ENCODE peak calls at places on chromosomes 16 and 17, in ten cellular contexts. One of them, this sample, is unnamed.
A peak's percentile ranks its signal among the peaks of the same experiment; 100 is the strongest.

GRCh38 chr17:81448960-81449359 is 53.7 kb downstream of the BAHCC1 start:
- DNase-seq in stimulated activated naive B cell treated with anti-CD40 and anti-IgM and Interleukin-4, amounts not matched to agents 10 μg/mL and 1 μg/mL and 100 μg/mL, for 72 hours: no peak
- DNase-seq in effector memory CD4-positive, alpha-beta T cell: no peak
- DNase-seq in stimulated activated CD4-positive, alpha-beta T cell treated with anti-CD3 and anti-CD28 coated beads, TNF-alpha, amount 100 ng/mL, for 1 hour: no peak
- DNase-seq in nephron progenitor cell: no peak
- DNase-seq in ELR: no peak
- DNase-seq in activated CD4-positive, alpha-beta T cell treated with anti-CD3 and anti-CD28 coated beads, Interleukin-2, amount 50 U/mL, for 4 hours: no peak
- DNase-seq in AG09309: no peak
- DNase-seq in NCI-H1048: no peak
- DNase-seq in amniotic stem cell: no peak
- DNase-seq in this sample: no peak

GRCh38 chr17:38597375-38597774 is 8.4 kb downstream of the SRCIN1 start:
- DNase-seq in nephron progenitor cell: no peak
- DNase-seq in ELR: no peak
- DNase-seq in activated CD4-positive, alpha-beta T cell treated with anti-CD3 and anti-CD28 coated beads, Interleukin-2, amount 50 U/mL, for 4 hours: no peak
- DNase-seq in stimulated activated CD4-positive, alpha-beta T cell treated with anti-CD3 and anti-CD28 coated beads, TNF-alpha, amount 100 ng/mL, for 1 hour: no peak
- DNase-seq in effector memory CD4-positive, alpha-beta T cell: no peak
- DNase-seq in stimulated activated naive B cell treated with anti-CD40 and anti-IgM and Interleukin-4, amounts not matched to agents 10 μg/mL and 1 μg/mL and 100 μg/mL, for 72 hours: no peak
- DNase-seq in AG09309: no peak
- DNase-seq in amniotic stem cell: no peak
- DNase-seq in NCI-H1048: no peak
- DNase-seq in this sample: no peak

GRCh38 chr17:29102046-29102445 is 59.1 kb downstream of the PIPOX start:
- DNase-seq in NCI-H1048: no peak
- DNase-seq in effector memory CD4-positive, alpha-beta T cell: no peak
- DNase-seq in amniotic stem cell: no peak
- DNase-seq in nephron progenitor cell: no peak
- DNase-seq in ELR: no peak
- DNase-seq in AG09309: no peak
- DNase-seq in stimulated activated naive B cell treated with anti-CD40 and anti-IgM and Interleukin-4, amounts not matched to agents 10 μg/mL and 1 μg/mL and 100 μg/mL, for 72 hours: no peak
- DNase-seq in activated CD4-positive, alpha-beta T cell treated with anti-CD3 and anti-CD28 coated beads, Interleukin-2, amount 50 U/mL, for 4 hours: no peak
- DNase-seq in stimulated activated CD4-positive, alpha-beta T cell treated with anti-CD3 and anti-CD28 coated beads, TNF-alpha, amount 100 ng/mL, for 1 hour: no peak
- DNase-seq in this sample: no peak

GRCh38 chr17:41492771-41493170 is 3.1 kb upstream of the KRT36 start:
- DNase-seq in ELR: no peak
- DNase-seq in stimulated activated CD4-positive, alpha-beta T cell treated with anti-CD3 and anti-CD28 coated beads, TNF-alpha, amount 100 ng/mL, for 1 hour: no peak
- DNase-seq in effector memory CD4-positive, alpha-beta T cell: no peak
- DNase-seq in AG09309: no peak
- DNase-seq in nephron progenitor cell: no peak
- DNase-seq in activated CD4-positive, alpha-beta T cell treated with anti-CD3 and anti-CD28 coated beads, Interleukin-2, amount 50 U/mL, for 4 hours: no peak
- DNase-seq in amniotic stem cell: no peak
- DNase-seq in stimulated activated naive B cell treated with anti-CD40 and anti-IgM and Interleukin-4, amounts not matched to agents 10 μg/mL and 1 μg/mL and 100 μg/mL, for 72 hours: no peak
- DNase-seq in NCI-H1048: no peak
- DNase-seq in this sample: no peak

GRCh38 chr16:88379694-88380040 is 3.1 kb upstream of the ZNF469 start:
- DNase-seq in stimulated activated CD4-positive, alpha-beta T cell treated with anti-CD3 and anti-CD28 coated beads, TNF-alpha, amount 100 ng/mL, for 1 hour: no peak
- DNase-seq in AG09309: no peak
- DNase-seq in activated CD4-positive, alpha-beta T cell treated with anti-CD3 and anti-CD28 coated beads, Interleukin-2, amount 50 U/mL, for 4 hours: no peak
- DNase-seq in ELR: no peak
- DNase-seq in nephron progenitor cell: no peak
- DNase-seq in effector memory CD4-positive, alpha-beta T cell: no peak
- DNase-seq in NCI-H1048: no peak
- DNase-seq in amniotic stem cell: no peak
- DNase-seq in stimulated activated naive B cell treated with anti-CD40 and anti-IgM and Interleukin-4, amounts not matched to agents 10 μg/mL and 1 μg/mL and 100 μg/mL, for 72 hours: no peak
- DNase-seq in this sample: no peak

GRCh38 chr17:47895254-47895855 is 681 bp upstream of the SP2 start:
- DNase-seq in stimulated activated naive B cell treated with anti-CD40 and anti-IgM and Interleukin-4, amounts not matched to agents 10 μg/mL and 1 μg/mL and 100 μg/mL, for 72 hours: peak; percentile 29
- DNase-seq in stimulated activated CD4-positive, alpha-beta T cell treated with anti-CD3 and anti-CD28 coated beads, TNF-alpha, amount 100 ng/mL, for 1 hour: no peak
- DNase-seq in amniotic stem cell: no peak
- DNase-seq in NCI-H1048: no peak
- DNase-seq in AG09309: no peak
- DNase-seq in ELR: peak; percentile 47
- DNase-seq in nephron progenitor cell: no peak
- DNase-seq in effector memory CD4-positive, alpha-beta T cell: peak; percentile 4
- DNase-seq in activated CD4-positive, alpha-beta T cell treated with anti-CD3 and anti-CD28 coated beads, Interleukin-2, amount 50 U/mL, for 4 hours: peak; percentile 8
- DNase-seq in this sample: no peak

GRCh38 chr16:11306997-11307638 is 26.0 kb upstream of the PRM1 start:
- DNase-seq in AG09309: no peak
- DNase-seq in nephron progenitor cell: no peak
- DNase-seq in effector memory CD4-positive, alpha-beta T cell: no peak
- DNase-seq in stimulated activated naive B cell treated with anti-CD40 and anti-IgM and Interleukin-4, amounts not matched to agents 10 μg/mL and 1 μg/mL and 100 μg/mL, for 72 hours: no peak
- DNase-seq in ELR: no peak
- DNase-seq in NCI-H1048: no peak
- DNase-seq in amniotic stem cell: no peak
- DNase-seq in stimulated activated CD4-positive, alpha-beta T cell treated with anti-CD3 and anti-CD28 coated beads, TNF-alpha, amount 100 ng/mL, for 1 hour: no peak
- DNase-seq in activated CD4-positive, alpha-beta T cell treated with anti-CD3 and anti-CD28 coated beads, Interleukin-2, amount 50 U/mL, for 4 hours: no peak
- DNase-seq in this sample: no peak

GRCh38 chr16:82639666-82640336 is 13.0 kb downstream of the CDH13 start:
- DNase-seq in amniotic stem cell: no peak
- DNase-seq in activated CD4-positive, alpha-beta T cell treated with anti-CD3 and anti-CD28 coated beads, Interleukin-2, amount 50 U/mL, for 4 hours: peak; percentile 41
- DNase-seq in effector memory CD4-positive, alpha-beta T cell: peak; percentile 17
- DNase-seq in NCI-H1048: no peak
- DNase-seq in AG09309: no peak
- DNase-seq in stimulated activated CD4-positive, alpha-beta T cell treated with anti-CD3 and anti-CD28 coated beads, TNF-alpha, amount 100 ng/mL, for 1 hour: peak; percentile 33
- DNase-seq in stimulated activated naive B cell treated with anti-CD40 and anti-IgM and Interleukin-4, amounts not matched to agents 10 μg/mL and 1 μg/mL and 100 μg/mL, for 72 hours: no peak
- DNase-seq in nephron progenitor cell: peak; percentile 75
- DNase-seq in ELR: peak; percentile 80
- DNase-seq in this sample: no peak

GRCh38 chr16:19697756-19698318 is 20.2 kb downstream of the KNOP1 start:
- DNase-seq in activated CD4-positive, alpha-beta T cell treated with anti-CD3 and anti-CD28 coated beads, Interleukin-2, amount 50 U/mL, for 4 hours: no peak
- DNase-seq in AG09309: no peak
- DNase-seq in NCI-H1048: no peak
- DNase-seq in nephron progenitor cell: no peak
- DNase-seq in stimulated activated CD4-positive, alpha-beta T cell treated with anti-CD3 and anti-CD28 coated beads, TNF-alpha, amount 100 ng/mL, for 1 hour: no peak
- DNase-seq in stimulated activated naive B cell treated with anti-CD40 and anti-IgM and Interleukin-4, amounts not matched to agents 10 μg/mL and 1 μg/mL and 100 μg/mL, for 72 hours: no peak
- DNase-seq in ELR: no peak
- DNase-seq in amniotic stem cell: no peak
- DNase-seq in effector memory CD4-positive, alpha-beta T cell: no peak
- DNase-seq in this sample: no peak

GRCh38 chr17:41697122-41697962 is 8.7 kb downstream of the EIF1 start:
- DNase-seq in NCI-H1048: no peak
- DNase-seq in ELR: peak; percentile 36
- DNase-seq in amniotic stem cell: no peak
- DNase-seq in stimulated activated CD4-positive, alpha-beta T cell treated with anti-CD3 and anti-CD28 coated beads, TNF-alpha, amount 100 ng/mL, for 1 hour: no peak
- DNase-seq in stimulated activated naive B cell treated with anti-CD40 and anti-IgM and Interleukin-4, amounts not matched to agents 10 μg/mL and 1 μg/mL and 100 μg/mL, for 72 hours: no peak
- DNase-seq in activated CD4-positive, alpha-beta T cell treated with anti-CD3 and anti-CD28 coated beads, Interleukin-2, amount 50 U/mL, for 4 hours: no peak
- DNase-seq in AG09309: no peak
- DNase-seq in effector memory CD4-positive, alpha-beta T cell: no peak
- DNase-seq in nephron progenitor cell: no peak
- DNase-seq in this sample: no peak

GRCh38 chr17:43713494-43714162 is 45.0 kb downstream of the SOST start:
- DNase-seq in stimulated activated CD4-positive, alpha-beta T cell treated with anti-CD3 and anti-CD28 coated beads, TNF-alpha, amount 100 ng/mL, for 1 hour: no peak
- DNase-seq in nephron progenitor cell: peak; percentile 59
- DNase-seq in ELR: peak; percentile 61
- DNase-seq in NCI-H1048: no peak
- DNase-seq in amniotic stem cell: no peak
- DNase-seq in stimulated activated naive B cell treated with anti-CD40 and anti-IgM and Interleukin-4, amounts not matched to agents 10 μg/mL and 1 μg/mL and 100 μg/mL, for 72 hours: no peak
- DNase-seq in AG09309: no peak
- DNase-seq in effector memory CD4-positive, alpha-beta T cell: no peak
- DNase-seq in activated CD4-positive, alpha-beta T cell treated with anti-CD3 and anti-CD28 coated beads, Interleukin-2, amount 50 U/mL, for 4 hours: no peak
- DNase-seq in this sample: no peak

GRCh38 chr17:50501054-50501453 is 7.2 kb upstream of the MYCBPAP start:
- DNase-seq in activated CD4-positive, alpha-beta T cell treated with anti-CD3 and anti-CD28 coated beads, Interleukin-2, amount 50 U/mL, for 4 hours: peak; percentile 22
- DNase-seq in effector memory CD4-positive, alpha-beta T cell: no peak
- DNase-seq in amniotic stem cell: no peak
- DNase-seq in stimulated activated CD4-positive, alpha-beta T cell treated with anti-CD3 and anti-CD28 coated beads, TNF-alpha, amount 100 ng/mL, for 1 hour: no peak
- DNase-seq in stimulated activated naive B cell treated with anti-CD40 and anti-IgM and Interleukin-4, amounts not matched to agents 10 μg/mL and 1 μg/mL and 100 μg/mL, for 72 hours: no peak
- DNase-seq in NCI-H1048: no peak
- DNase-seq in AG09309: no peak
- DNase-seq in nephron progenitor cell: peak; percentile 39
- DNase-seq in ELR: peak; percentile 72
- DNase-seq in this sample: no peak

GRCh38 chr17:44894642-44895041 is 4.6 kb downstream of the EFTUD2 start:
- DNase-seq in ELR: no peak
- DNase-seq in stimulated activated naive B cell treated with anti-CD40 and anti-IgM and Interleukin-4, amounts not matched to agents 10 μg/mL and 1 μg/mL and 100 μg/mL, for 72 hours: no peak
- DNase-seq in activated CD4-positive, alpha-beta T cell treated with anti-CD3 and anti-CD28 coated beads, Interleukin-2, amount 50 U/mL, for 4 hours: no peak
- DNase-seq in effector memory CD4-positive, alpha-beta T cell: no peak
- DNase-seq in nephron progenitor cell: no peak
- DNase-seq in AG09309: no peak
- DNase-seq in stimulated activated CD4-positive, alpha-beta T cell treated with anti-CD3 and anti-CD28 coated beads, TNF-alpha, amount 100 ng/mL, for 1 hour: no peak
- DNase-seq in amniotic stem cell: no peak
- DNase-seq in NCI-H1048: no peak
- DNase-seq in this sample: no peak

GRCh38 chr17:30961213-30962188 is 9.3 kb upstream of the RNF135 start:
- DNase-seq in amniotic stem cell: no peak
- DNase-seq in nephron progenitor cell: no peak
- DNase-seq in effector memory CD4-positive, alpha-beta T cell: no peak
- DNase-seq in stimulated activated CD4-positive, alpha-beta T cell treated with anti-CD3 and anti-CD28 coated beads, TNF-alpha, amount 100 ng/mL, for 1 hour: no peak
- DNase-seq in stimulated activated naive B cell treated with anti-CD40 and anti-IgM and Interleukin-4, amounts not matched to agents 10 μg/mL and 1 μg/mL and 100 μg/mL, for 72 hours: peak; percentile 44
- DNase-seq in NCI-H1048: no peak
- DNase-seq in activated CD4-positive, alpha-beta T cell treated with anti-CD3 and anti-CD28 coated beads, Interleukin-2, amount 50 U/mL, for 4 hours: no peak
- DNase-seq in ELR: peak; percentile 40
- DNase-seq in AG09309: no peak
- DNase-seq in this sample: no peak

GRCh38 chr17:72598705-72599104 is 477.9 kb downstream of the SOX9 start:
- DNase-seq in AG09309: no peak
- DNase-seq in activated CD4-positive, alpha-beta T cell treated with anti-CD3 and anti-CD28 coated beads, Interleukin-2, amount 50 U/mL, for 4 hours: no peak
- DNase-seq in stimulated activated CD4-positive, alpha-beta T cell treated with anti-CD3 and anti-CD28 coated beads, TNF-alpha, amount 100 ng/mL, for 1 hour: no peak
- DNase-seq in nephron progenitor cell: no peak
- DNase-seq in NCI-H1048: no peak
- DNase-seq in amniotic stem cell: no peak
- DNase-seq in ELR: no peak
- DNase-seq in stimulated activated naive B cell treated with anti-CD40 and anti-IgM and Interleukin-4, amounts not matched to agents 10 μg/mL and 1 μg/mL and 100 μg/mL, for 72 hours: no peak
- DNase-seq in effector memory CD4-positive, alpha-beta T cell: no peak
- DNase-seq in this sample: no peak

GRCh38 chr17:47279062-47279801 is 25.6 kb downstream of the ITGB3 start:
- DNase-seq in ELR: peak; percentile 98
- DNase-seq in AG09309: peak; percentile 80
- DNase-seq in stimulated activated naive B cell treated with anti-CD40 and anti-IgM and Interleukin-4, amounts not matched to agents 10 μg/mL and 1 μg/mL and 100 μg/mL, for 72 hours: peak; percentile 69
- DNase-seq in stimulated activated CD4-positive, alpha-beta T cell treated with anti-CD3 and anti-CD28 coated beads, TNF-alpha, amount 100 ng/mL, for 1 hour: no peak
- DNase-seq in amniotic stem cell: peak; percentile 64
- DNase-seq in effector memory CD4-positive, alpha-beta T cell: no peak
- DNase-seq in nephron progenitor cell: no peak
- DNase-seq in activated CD4-positive, alpha-beta T cell treated with anti-CD3 and anti-CD28 coated beads, Interleukin-2, amount 50 U/mL, for 4 hours: no peak
- DNase-seq in NCI-H1048: no peak
- DNase-seq in this sample: peak; percentile 88

GRCh38 chr16:23486480-23486879 is 23.8 kb downstream of the GGA2 start:
- DNase-seq in nephron progenitor cell: no peak
- DNase-seq in stimulated activated naive B cell treated with anti-CD40 and anti-IgM and Interleukin-4, amounts not matched to agents 10 μg/mL and 1 μg/mL and 100 μg/mL, for 72 hours: no peak
- DNase-seq in stimulated activated CD4-positive, alpha-beta T cell treated with anti-CD3 and anti-CD28 coated beads, TNF-alpha, amount 100 ng/mL, for 1 hour: no peak
- DNase-seq in effector memory CD4-positive, alpha-beta T cell: no peak
- DNase-seq in activated CD4-positive, alpha-beta T cell treated with anti-CD3 and anti-CD28 coated beads, Interleukin-2, amount 50 U/mL, for 4 hours: no peak
- DNase-seq in amniotic stem cell: no peak
- DNase-seq in NCI-H1048: no peak
- DNase-seq in ELR: no peak
- DNase-seq in AG09309: no peak
- DNase-seq in this sample: no peak

GRCh38 chr17:75077490-75078096 is 10.2 kb upstream of the SLC16A5 start:
- DNase-seq in activated CD4-positive, alpha-beta T cell treated with anti-CD3 and anti-CD28 coated beads, Interleukin-2, amount 50 U/mL, for 4 hours: peak; percentile 19
- DNase-seq in stimulated activated naive B cell treated with anti-CD40 and anti-IgM and Interleukin-4, amounts not matched to agents 10 μg/mL and 1 μg/mL and 100 μg/mL, for 72 hours: peak; percentile 51
- DNase-seq in effector memory CD4-positive, alpha-beta T cell: no peak
- DNase-seq in nephron progenitor cell: no peak
- DNase-seq in amniotic stem cell: no peak
- DNase-seq in NCI-H1048: no peak
- DNase-seq in AG09309: no peak
- DNase-seq in ELR: no peak
- DNase-seq in stimulated activated CD4-positive, alpha-beta T cell treated with anti-CD3 and anti-CD28 coated beads, TNF-alpha, amount 100 ng/mL, for 1 hour: peak; percentile 39
- DNase-seq in this sample: no peak

GRCh38 chr16:82660078-82660645 is 33.4 kb downstream of the CDH13 start:
- DNase-seq in effector memory CD4-positive, alpha-beta T cell: peak; percentile 46
- DNase-seq in NCI-H1048: no peak
- DNase-seq in stimulated activated naive B cell treated with anti-CD40 and anti-IgM and Interleukin-4, amounts not matched to agents 10 μg/mL and 1 μg/mL and 100 μg/mL, for 72 hours: no peak
- DNase-seq in ELR: no peak
- DNase-seq in stimulated activated CD4-positive, alpha-beta T cell treated with anti-CD3 and anti-CD28 coated beads, TNF-alpha, amount 100 ng/mL, for 1 hour: no peak
- DNase-seq in AG09309: no peak
- DNase-seq in nephron progenitor cell: no peak
- DNase-seq in amniotic stem cell: no peak
- DNase-seq in activated CD4-positive, alpha-beta T cell treated with anti-CD3 and anti-CD28 coated beads, Interleukin-2, amount 50 U/mL, for 4 hours: peak; percentile 17
- DNase-seq in this sample: no peak

GRCh38 chr17:63193827-63194226 is 227.8 kb downstream of the TANC2 start:
- DNase-seq in activated CD4-positive, alpha-beta T cell treated with anti-CD3 and anti-CD28 coated beads, Interleukin-2, amount 50 U/mL, for 4 hours: no peak
- DNase-seq in stimulated activated CD4-positive, alpha-beta T cell treated with anti-CD3 and anti-CD28 coated beads, TNF-alpha, amount 100 ng/mL, for 1 hour: no peak
- DNase-seq in ELR: no peak
- DNase-seq in stimulated activated naive B cell treated with anti-CD40 and anti-IgM and Interleukin-4, amounts not matched to agents 10 μg/mL and 1 μg/mL and 100 μg/mL, for 72 hours: no peak
- DNase-seq in effector memory CD4-positive, alpha-beta T cell: no peak
- DNase-seq in nephron progenitor cell: no peak
- DNase-seq in amniotic stem cell: no peak
- DNase-seq in NCI-H1048: no peak
- DNase-seq in AG09309: no peak
- DNase-seq in this sample: no peak

GRCh38 chr16:22969567-22969966 is 155.6 kb downstream of the HS3ST2 start:
- DNase-seq in activated CD4-positive, alpha-beta T cell treated with anti-CD3 and anti-CD28 coated beads, Interleukin-2, amount 50 U/mL, for 4 hours: no peak
- DNase-seq in AG09309: no peak
- DNase-seq in ELR: no peak
- DNase-seq in NCI-H1048: no peak
- DNase-seq in amniotic stem cell: no peak
- DNase-seq in stimulated activated CD4-positive, alpha-beta T cell treated with anti-CD3 and anti-CD28 coated beads, TNF-alpha, amount 100 ng/mL, for 1 hour: no peak
- DNase-seq in nephron progenitor cell: no peak
- DNase-seq in stimulated activated naive B cell treated with anti-CD40 and anti-IgM and Interleukin-4, amounts not matched to agents 10 μg/mL and 1 μg/mL and 100 μg/mL, for 72 hours: no peak
- DNase-seq in effector memory CD4-positive, alpha-beta T cell: no peak
- DNase-seq in this sample: no peak

GRCh38 chr16:88608076-88608475 is 30.3 kb upstream of the IL17C start:
- DNase-seq in AG09309: no peak
- DNase-seq in amniotic stem cell: no peak
- DNase-seq in stimulated activated naive B cell treated with anti-CD40 and anti-IgM and Interleukin-4, amounts not matched to agents 10 μg/mL and 1 μg/mL and 100 μg/mL, for 72 hours: no peak
- DNase-seq in activated CD4-positive, alpha-beta T cell treated with anti-CD3 and anti-CD28 coated beads, Interleukin-2, amount 50 U/mL, for 4 hours: no peak
- DNase-seq in nephron progenitor cell: no peak
- DNase-seq in effector memory CD4-positive, alpha-beta T cell: no peak
- DNase-seq in ELR: no peak
- DNase-seq in NCI-H1048: no peak
- DNase-seq in stimulated activated CD4-positive, alpha-beta T cell treated with anti-CD3 and anti-CD28 coated beads, TNF-alpha, amount 100 ng/mL, for 1 hour: no peak
- DNase-seq in this sample: no peak

This sample was measured in AG09319.